ENCODE peak calls at places on chromosome 12, in four cellular contexts. One of them, this sample, is unnamed. For H3K27me3 and H3K4me1, the result is how much of the 10 kb centered on the place peaks cover.

GRCh38 chr12:95102916-95103671 is 29.7 kb upstream of the NR2C1 start:
- DNase-seq in CD8-positive, alpha-beta memory T cell: no peak
- DNase-seq in effector memory CD4-positive, alpha-beta T cell: no peak
- DNase-seq in thoracic aorta: no peak
- DNase-seq in this sample: peak

GRCh38 chr12:94721173-94721572 is 70.8 kb upstream of the TMCC3 start:
- DNase-seq in CD8-positive, alpha-beta memory T cell: no peak
- DNase-seq in effector memory CD4-positive, alpha-beta T cell: no peak
- DNase-seq in thoracic aorta: no peak
- DNase-seq in this sample: no peak

GRCh38 chr12:2145433-2145832 is 92.6 kb downstream of the CACNA1C start:
- DNase-seq in CD8-positive, alpha-beta memory T cell: no peak
- DNase-seq in effector memory CD4-positive, alpha-beta T cell: no peak
- DNase-seq in thoracic aorta: no peak
- DNase-seq in this sample: no peak

GRCh38 chr12:109461846-109462766 is 15.0 kb downstream of the KCTD10 start:
- DNase-seq in CD8-positive, alpha-beta memory T cell: no peak
- DNase-seq in effector memory CD4-positive, alpha-beta T cell: no peak
- DNase-seq in thoracic aorta: peak
- DNase-seq in this sample: peak

GRCh38 chr12:95582230-95583058 is 31.2 kb upstream of the USP44 start:
- DNase-seq in CD8-positive, alpha-beta memory T cell: no peak
- DNase-seq in effector memory CD4-positive, alpha-beta T cell: no peak
- DNase-seq in thoracic aorta: no peak
- DNase-seq in this sample: peak

GRCh38 chr12:52537101-52537500 is 15.8 kb downstream of the KRT71 start:
- DNase-seq in CD8-positive, alpha-beta memory T cell: no peak
- DNase-seq in effector memory CD4-positive, alpha-beta T cell: no peak
- DNase-seq in thoracic aorta: no peak
- DNase-seq in this sample: no peak

GRCh38 chr12:25040593-25040992 is 91.7 kb upstream of the BCAT1 start:
- DNase-seq in CD8-positive, alpha-beta memory T cell: no peak
- DNase-seq in effector memory CD4-positive, alpha-beta T cell: no peak
- DNase-seq in thoracic aorta: no peak
- DNase-seq in this sample: peak

GRCh38 chr12:19373569-19373968 is 65.7 kb upstream of the AEBP2 start:
- DNase-seq in CD8-positive, alpha-beta memory T cell: no peak
- DNase-seq in effector memory CD4-positive, alpha-beta T cell: no peak
- DNase-seq in thoracic aorta: no peak
- DNase-seq in this sample: no peak

GRCh38 chr12:115464008-115464672 is 780.2 kb upstream of the TBX3 start:
- DNase-seq in CD8-positive, alpha-beta memory T cell: no peak
- DNase-seq in effector memory CD4-positive, alpha-beta T cell: no peak
- DNase-seq in thoracic aorta: no peak
- DNase-seq in this sample: peak

GRCh38 chr12:69457433-69457832 is 12.8 kb upstream of the FRS2 start:
- DNase-seq in CD8-positive, alpha-beta memory T cell: no peak
- DNase-seq in effector memory CD4-positive, alpha-beta T cell: no peak
- DNase-seq in thoracic aorta: no peak
- DNase-seq in this sample: no peak

GRCh38 chr12:14834502-14834901 is 8.8 kb downstream of the ART4 start:
- DNase-seq in CD8-positive, alpha-beta memory T cell: no peak
- DNase-seq in effector memory CD4-positive, alpha-beta T cell: no peak
- DNase-seq in thoracic aorta: no peak
- DNase-seq in this sample: no peak

GRCh38 chr12:120719072-120719471 is 6.6 kb upstream of the ACADS start:
- DNase-seq in CD8-positive, alpha-beta memory T cell: no peak
- DNase-seq in effector memory CD4-positive, alpha-beta T cell: no peak
- DNase-seq in thoracic aorta: no peak
- DNase-seq in this sample: no peak

GRCh38 chr12:106358410-106359241 is 1.1 kb downstream of the POLR3B start:
- DNase-seq in CD8-positive, alpha-beta memory T cell: no peak
- DNase-seq in effector memory CD4-positive, alpha-beta T cell: no peak
- DNase-seq in thoracic aorta: no peak
- DNase-seq in this sample: no peak

GRCh38 chr12:93223440-93224426 is 154.0 kb upstream of the NUDT4 start:
- DNase-seq in CD8-positive, alpha-beta memory T cell: no peak
- DNase-seq in effector memory CD4-positive, alpha-beta T cell: no peak
- DNase-seq in thoracic aorta: no peak
- DNase-seq in this sample: no peak

GRCh38 chr12:1913377-1914115 is 4.9 kb downstream of the CACNA2D4 start:
- DNase-seq in CD8-positive, alpha-beta memory T cell: no peak
- DNase-seq in effector memory CD4-positive, alpha-beta T cell: no peak
- DNase-seq in thoracic aorta: no peak
- DNase-seq in this sample: no peak

GRCh38 chr12:106690569-106690968 is 83.9 kb upstream of the RIC8B start:
- DNase-seq in CD8-positive, alpha-beta memory T cell: no peak
- DNase-seq in effector memory CD4-positive, alpha-beta T cell: no peak
- DNase-seq in thoracic aorta: no peak
- DNase-seq in this sample: no peak

GRCh38 chr12:92759634-92760268 is 57.0 kb downstream of the PLEKHG7 start:
- DNase-seq in CD8-positive, alpha-beta memory T cell: no peak
- DNase-seq in effector memory CD4-positive, alpha-beta T cell: no peak
- DNase-seq in thoracic aorta: no peak
- DNase-seq in this sample: peak

GRCh38 chr12:117151195-117152031 is 38.9 kb downstream of the FBXO21 start:
- DNase-seq in CD8-positive, alpha-beta memory T cell: no peak
- DNase-seq in effector memory CD4-positive, alpha-beta T cell: no peak
- DNase-seq in thoracic aorta: peak
- DNase-seq in this sample: no peak

GRCh38 chr12:43847427-43847826 is 11.5 kb downstream of the TMEM117 start:
- DNase-seq in CD8-positive, alpha-beta memory T cell: no peak
- DNase-seq in effector memory CD4-positive, alpha-beta T cell: no peak
- DNase-seq in thoracic aorta: no peak
- DNase-seq in this sample: peak

GRCh38 chr12:29782821-29783772 is 645 bp downstream of the TMTC1 start:
- DNase-seq in CD8-positive, alpha-beta memory T cell: no peak
- DNase-seq in effector memory CD4-positive, alpha-beta T cell: no peak
- DNase-seq in thoracic aorta: no peak
- DNase-seq in this sample: no peak

DNA sequence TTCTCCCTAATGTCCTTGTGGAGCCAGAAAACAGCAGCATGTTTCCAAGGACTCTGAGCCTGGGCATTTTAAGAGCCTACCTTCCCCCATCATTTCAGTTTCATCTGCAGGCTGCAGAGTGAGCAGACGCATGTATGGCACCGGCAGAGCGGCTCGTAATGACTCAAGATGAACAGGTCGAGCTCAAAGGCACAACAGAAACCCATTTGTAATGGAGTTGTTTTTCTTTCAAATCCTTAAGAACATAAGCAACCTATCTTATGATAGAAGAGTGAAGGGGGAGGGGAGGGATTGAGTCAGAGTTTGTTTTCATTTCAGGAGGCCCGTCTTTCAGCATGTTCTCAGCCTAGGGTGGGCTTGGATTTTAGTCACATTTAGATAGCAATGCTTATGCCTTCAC is 54.9 kb upstream of the CISTR start:
- DNase-seq in CD8-positive, alpha-beta memory T cell: no peak
- DNase-seq in effector memory CD4-positive, alpha-beta T cell: no peak
- DNase-seq in thoracic aorta: no peak
- DNase-seq in this sample: no peak
- H3K27me3 ChIP-seq in CD8-positive, alpha-beta memory T cell: under half
- H3K27me3 ChIP-seq in effector memory CD4-positive, alpha-beta T cell: under half
- H3K27me3 ChIP-seq in thoracic aorta: under half
- H3K27me3 ChIP-seq in this sample: under half

DNA sequence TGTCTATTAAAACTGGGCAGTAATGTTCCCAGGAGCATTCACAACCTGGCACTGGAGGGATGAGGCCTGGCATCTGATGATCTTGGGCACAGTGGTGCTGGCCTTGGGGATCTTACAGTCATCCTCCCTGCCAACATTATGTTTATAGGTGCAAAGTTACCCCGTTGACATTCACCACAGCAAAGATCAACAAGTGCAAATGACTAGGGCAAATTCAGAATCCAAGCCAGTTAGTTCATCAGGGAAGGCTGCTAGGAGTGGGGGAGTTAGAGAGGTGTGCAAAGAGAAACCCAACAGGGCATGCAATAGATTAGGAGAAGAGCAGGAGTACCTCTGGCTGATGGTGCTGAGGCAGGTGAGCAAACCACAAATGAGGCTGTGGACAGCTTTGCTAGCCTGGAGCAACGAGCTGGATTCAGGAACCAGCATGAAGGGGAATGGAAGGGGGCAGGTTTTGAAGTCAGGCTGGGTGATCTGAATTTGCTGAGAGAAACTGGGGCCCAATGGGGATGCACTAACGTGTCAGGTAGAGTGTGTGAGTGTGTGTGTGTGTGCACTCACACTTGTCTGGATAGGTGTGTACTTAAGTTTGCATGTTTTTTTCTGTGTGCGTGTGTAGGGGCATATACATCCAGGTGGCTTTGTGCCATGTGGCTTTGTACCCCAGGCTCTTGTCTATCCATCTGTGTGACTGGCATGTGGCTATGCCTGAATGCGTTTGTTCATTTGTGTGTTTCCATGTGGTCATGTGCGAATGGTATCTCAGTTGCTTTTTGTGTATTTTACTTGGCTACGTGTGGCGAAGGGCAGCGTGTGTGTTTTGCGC is 1.6 kb downstream of the CISTR start:
- DNase-seq in CD8-positive, alpha-beta memory T cell: no peak
- DNase-seq in effector memory CD4-positive, alpha-beta T cell: no peak
- DNase-seq in thoracic aorta: no peak
- DNase-seq in this sample: no peak
- H3K4me1 ChIP-seq in CD8-positive, alpha-beta memory T cell: under half
- H3K4me1 ChIP-seq in effector memory CD4-positive, alpha-beta T cell: under half
- H3K4me1 ChIP-seq in thoracic aorta: under half
- H3K4me1 ChIP-seq in this sample: under half

DNA sequence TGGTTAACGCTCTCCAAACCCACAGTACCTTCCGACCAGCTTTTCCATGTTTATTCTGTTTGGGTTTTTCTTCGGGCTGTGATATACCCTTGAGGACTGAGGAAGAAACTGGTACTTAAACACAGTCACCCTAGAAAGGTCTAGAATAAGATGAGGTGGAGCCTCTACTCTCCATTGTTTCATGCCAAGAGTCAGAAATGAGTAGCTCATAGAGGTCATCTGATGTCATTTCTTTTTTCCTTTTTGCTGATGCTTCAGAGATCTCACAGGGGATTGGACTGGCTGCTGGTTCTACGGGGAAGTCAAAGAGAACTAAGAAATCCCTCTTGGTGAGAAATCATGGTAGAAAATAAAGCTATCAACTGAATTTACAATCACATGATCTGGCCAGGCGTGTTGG is 538.2 kb upstream of the TMEM132C start:
- DNase-seq in CD8-positive, alpha-beta memory T cell: no peak
- DNase-seq in effector memory CD4-positive, alpha-beta T cell: no peak
- DNase-seq in thoracic aorta: no peak
- DNase-seq in this sample: no peak
- H3K27me3 ChIP-seq in CD8-positive, alpha-beta memory T cell: under half
- H3K27me3 ChIP-seq in effector memory CD4-positive, alpha-beta T cell: under half
- H3K27me3 ChIP-seq in thoracic aorta: under half
- H3K27me3 ChIP-seq in this sample: under half

DNA sequence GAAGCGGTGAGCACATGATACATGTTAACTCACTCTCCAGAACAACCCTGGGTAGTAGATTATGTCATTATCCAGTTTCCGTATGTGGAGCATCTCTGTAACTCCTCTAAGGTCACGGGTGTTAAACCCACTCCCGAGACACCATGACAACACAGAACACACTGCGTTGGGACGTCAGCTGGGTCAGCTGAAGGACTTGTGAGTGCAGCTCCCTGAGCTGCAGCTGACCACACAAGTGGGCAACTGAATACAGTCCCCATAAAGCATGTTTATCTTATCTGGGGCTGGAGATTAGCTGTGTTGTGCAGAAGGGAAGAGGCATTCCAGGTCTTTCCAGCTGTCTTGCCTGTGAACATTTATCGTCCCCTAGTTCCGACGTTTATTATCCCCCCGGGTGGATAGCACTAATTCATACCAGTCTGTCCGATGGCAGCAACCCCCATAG is 211.5 kb downstream of the CHST11 start:
- DNase-seq in CD8-positive, alpha-beta memory T cell: no peak
- DNase-seq in effector memory CD4-positive, alpha-beta T cell: no peak
- DNase-seq in thoracic aorta: no peak
- DNase-seq in this sample: no peak
- H3K4me1 ChIP-seq in CD8-positive, alpha-beta memory T cell: under half
- H3K4me1 ChIP-seq in effector memory CD4-positive, alpha-beta T cell: under half
- H3K4me1 ChIP-seq in thoracic aorta: half or more
- H3K4me1 ChIP-seq in this sample: under half

This sample was measured in foreskin keratinocyte.